ENCODE peak calls at places on chromosomes 1 and 21, in six cellular contexts. K is right lobe of liver, S is left lung, E is HepG2, O is tibial artery, L is mesendoderm. X is an unnamed sample.

GRCh38 chr1:230166366-230167132 is 99.5 kb downstream of the GALNT2 start:
- DNase-seq in K (no peak), O (no peak), L (no peak), S (no peak), E (no peak), X (no peak)

GRCh38 chr1:1262759-1263158 is 10.9 kb downstream of the UBE2J2 start:
- DNase-seq in E (no peak), S (no peak), K (no peak), O (no peak), L (no peak), X (no peak)

GRCh38 chr1:239854956-239855355 is 236.7 kb upstream of the FMN2 start:
- DNase-seq in S (no peak), O (no peak), L (no peak), K (no peak), E (no peak), X (no peak)

GRCh38 chr1:206799311-206799710 is 27.0 kb upstream of the IL10 start:
- DNase-seq in S (no peak), K (no peak), O (no peak), E (no peak), L (no peak), X (no peak)

GRCh38 chr21:45611296-45611695 is 32.2 kb upstream of the PCBP3 start:
- DNase-seq in S (no peak), L (no peak), E (no peak), K (no peak), O (no peak), X (no peak)

GRCh38 chr1:224331326-224331725 is 1.4 kb upstream of the NVL start:
- DNase-seq in L (no peak), S (no peak), K (no peak), O (no peak), E (no peak), X (no peak)

GRCh38 chr21:38768385-38769071 is 37.2 kb upstream of the ETS2 start:
- DNase-seq in K (no peak), E (no peak), L (no peak), S (no peak), O (no peak), X (no peak)

GRCh38 chr1:25067852-25068251 is 137.8 kb upstream of the RUNX3 start:
- DNase-seq in S (no peak), K (no peak), L (no peak), E (no peak), O (no peak), X (no peak)

GRCh38 chr1:70334436-70334835 is 20.1 kb downstream of the ANKRD13C start:
- DNase-seq in K (no peak), L (no peak), S (no peak), E (no peak), O (no peak), X (no peak)

GRCh38 chr1:157197906-157198435 is 59.8 kb upstream of the ETV3 start:
- DNase-seq in S (no peak), O (no peak), E (no peak), K (no peak), L (no peak), X (no peak)

GRCh38 chr1:217889401-217889800 is 258.3 kb downstream of the SPATA17 start:
- DNase-seq in O (no peak), K (no peak), S (no peak), E (no peak), L (peak; percentile 82), X (no peak)

GRCh38 chr1:187390157-187390556 is 561.4 kb downstream of the PLA2G4A start:
- DNase-seq in S (no peak), K (no peak), O (no peak), E (no peak), L (peak; percentile 92), X (no peak)

GRCh38 chr1:153866045-153866850 is 56.5 kb downstream of the GATAD2B start:
- DNase-seq in S (no peak), E (no peak), K (no peak), O (no peak), L (no peak), X (no peak)

DNA sequence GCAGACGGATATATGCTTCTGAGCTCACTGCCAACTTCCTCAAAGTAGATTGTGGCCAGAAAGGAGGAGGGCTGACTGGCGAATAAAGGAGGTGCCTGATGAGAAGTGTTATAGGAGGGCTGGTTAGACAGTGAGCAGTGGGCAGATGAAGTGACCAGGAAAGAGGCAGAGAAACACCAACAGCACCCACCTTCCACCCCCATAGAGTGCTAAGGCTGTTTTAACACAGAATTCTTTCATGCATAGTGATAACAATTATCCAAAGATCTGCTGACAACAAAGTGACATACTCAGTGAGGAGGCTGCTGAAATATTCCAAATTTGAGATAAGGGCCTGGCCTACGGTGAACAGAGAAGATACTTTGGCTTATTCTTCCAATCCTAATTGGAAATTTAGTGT is 21.2 kb upstream of the MTR start:
- DNase-seq in S (no peak), O (no peak), L (no peak), E (no peak), K (no peak), X (no peak)
- H3K27ac ChIP-seq in S (no peak overlapping the region), O (no peak overlapping the region), L (no peak overlapping the region), E (no peak overlapping the region), K (no peak overlapping the region), X (no peak overlapping the region)

DNA sequence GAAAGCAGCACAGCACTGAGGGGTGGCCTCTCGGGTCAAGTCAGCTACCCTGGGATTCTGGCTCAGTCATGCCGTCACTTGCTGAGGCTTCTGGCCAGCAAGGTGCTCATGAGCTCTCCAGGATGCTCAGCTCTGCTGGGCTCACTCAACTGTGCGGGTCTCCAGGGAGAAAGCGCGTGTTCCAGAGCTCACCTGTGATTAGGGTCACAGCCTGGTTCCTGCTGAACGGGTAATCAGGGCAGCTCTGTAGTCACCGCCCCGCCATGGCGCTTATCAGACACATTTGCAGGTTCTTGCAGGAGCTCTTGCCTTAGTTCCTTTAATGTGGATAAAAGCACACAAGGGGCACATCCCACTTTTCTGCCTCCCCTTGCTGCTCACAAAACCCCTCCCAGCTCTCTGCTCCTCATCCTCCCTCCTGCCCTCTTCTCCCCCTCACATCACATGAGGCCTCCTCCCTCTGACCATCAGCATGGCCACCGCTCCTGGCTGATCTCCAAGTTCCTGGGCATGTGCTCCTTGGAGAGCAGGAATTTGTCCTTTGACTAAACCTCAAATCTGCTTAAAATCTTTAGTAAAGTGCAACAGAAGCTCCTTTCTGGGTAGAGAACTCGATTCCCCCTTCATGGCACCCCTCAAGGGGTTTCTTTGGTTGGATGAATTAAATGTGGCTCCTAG is 2.0 kb downstream of the PCP4 start:
- DNase-seq in E (no peak), S (no peak), L (no peak), O (no peak), K (no peak), X (no peak)
- H3K4me3 ChIP-seq in E (no peak overlapping the region), S (no peak overlapping the region), L (no peak overlapping the region), O (no peak overlapping the region), K (no peak overlapping the region), X (no peak overlapping the region)

GRCh38 chr1:155322953-155323728 is 2.4 kb downstream of the RUSC1 start:
- DNase-seq in S (peak; percentile 98), E (peak; percentile 91), O (peak; percentile 94), K (peak; percentile 90), L (peak; percentile 96), X (peak; percentile 76)
- H3K4me1 ChIP-seq in S (peaks cover 11% of the 10 kb centered on the region), E (peaks cover 36% of the 10 kb centered on the region), O (peaks cover 22% of the 10 kb centered on the region), K (no peaks in the 10 kb centered on the region), L (peaks cover 6% of the 10 kb centered on the region), X (peaks cover 15% of the 10 kb centered on the region)

GRCh38 chr21:41680444-41681335 is 86.2 kb downstream of the RIPK4 start:
- DNase-seq in K (no peak), O (no peak), S (peak; percentile 77), L (peak; percentile 51), E (no peak), X (no peak)

GRCh38 chr21:41681336-41681801 is 85.5 kb downstream of the RIPK4 start:
- DNase-seq in E (no peak), K (no peak), O (no peak), S (no peak), L (no peak), X (no peak)

GRCh38 chr21:41678016-41678935 is 88.6 kb downstream of the RIPK4 start:
- DNase-seq in E (peak; percentile 89), L (peak; percentile 64), O (no peak), K (peak; percentile 47), S (no peak), X (no peak)

GRCh38 chr21:41677671-41678015 is 89.2 kb downstream of the RIPK4 start:
- DNase-seq in L (no peak), S (no peak), O (no peak), K (no peak), E (no peak), X (no peak)

DNA sequence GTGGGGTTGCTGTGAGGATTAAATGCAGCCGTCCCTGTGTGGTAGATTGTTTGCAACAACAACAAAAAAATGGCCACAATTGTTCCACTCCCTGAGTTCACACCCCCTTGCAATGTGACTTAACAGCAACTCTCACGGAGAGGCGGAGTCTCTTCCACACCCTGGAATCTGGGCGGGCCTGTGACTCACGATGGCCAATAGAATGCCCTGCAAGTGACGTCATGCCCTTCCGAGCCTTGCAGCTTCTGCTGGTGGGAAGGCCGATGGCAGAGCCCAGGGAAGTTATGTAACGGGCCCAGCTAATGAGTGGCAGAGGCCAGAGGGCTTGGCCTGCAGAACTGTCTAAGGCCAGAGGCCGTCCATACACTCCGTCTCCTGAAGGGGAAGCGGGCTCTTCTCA is 87.9 kb downstream of the RIPK4 start:
- DNase-seq in K (peak; percentile 94), O (peak; percentile 88), S (peak; percentile 91), L (peak; percentile 99), E (peak; percentile 98), X (no peak)
- H3K27ac ChIP-seq in K (peak overlapping the region; percentile 75), O (peak overlapping the region; percentile 75), S (peak overlapping the region; percentile 80), L (peak overlapping the region; percentile 5), E (peak overlapping the region; percentile 69), X (no peak overlapping the region)

DNA sequence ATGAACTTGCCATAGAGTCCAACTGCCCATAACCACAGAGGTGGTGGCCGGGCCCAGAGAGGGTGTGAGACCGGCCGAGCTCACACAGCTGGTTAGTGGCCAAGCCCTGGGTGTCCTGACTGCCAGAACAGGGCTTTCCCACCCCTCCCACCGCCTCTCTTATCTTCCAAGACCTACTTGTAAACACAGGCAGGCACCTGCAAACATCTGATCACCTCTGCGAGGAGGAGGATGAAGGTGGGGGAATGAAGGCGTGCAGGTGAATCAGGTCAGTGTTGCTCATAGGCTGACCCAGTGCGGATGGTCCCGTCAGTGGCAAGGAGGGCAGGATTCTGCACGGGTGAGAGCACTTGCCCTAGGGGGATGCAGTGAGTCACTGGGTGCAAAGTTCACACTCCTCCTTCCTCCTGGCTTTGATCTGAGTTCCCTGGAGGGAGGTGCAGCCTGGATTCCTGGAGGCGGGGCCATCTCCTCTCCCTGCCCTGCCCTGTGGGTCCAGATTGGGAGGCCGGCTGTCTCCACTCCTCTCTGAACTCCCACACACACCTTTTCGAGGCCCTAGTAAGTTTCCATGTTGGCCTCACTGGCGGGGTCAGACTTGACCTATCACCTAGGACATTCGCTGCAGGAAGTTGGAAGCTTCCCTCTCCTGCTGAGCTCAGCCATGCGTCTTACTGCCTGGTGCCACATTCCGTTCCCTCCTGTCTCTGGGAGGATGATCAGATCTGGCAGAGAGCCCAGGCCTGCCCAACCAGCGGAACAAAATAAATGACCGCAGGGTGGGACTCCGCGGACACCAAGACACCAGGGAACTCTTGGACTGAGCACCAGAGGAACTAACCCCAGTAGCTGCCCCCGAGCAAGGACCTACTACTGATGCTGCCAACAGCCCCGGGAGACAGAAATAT is 7.3 kb downstream of the UQCRHL start:
- DNase-seq in E (peak; percentile 98), L (peak; percentile 96), K (peak; percentile 78), S (peak; percentile 82), O (peak; percentile 41), X (no peak)
- H3K4me3 ChIP-seq in E (peak overlapping the region; percentile 66), L (no peak overlapping the region), K (no peak overlapping the region), S (no peak overlapping the region), O (no peak overlapping the region), X (no peak overlapping the region)

X was measured in effector memory CD4-positive, alpha-beta T cell.